ENCODE peak calls at places on chromosome 6, in eight cellular contexts. A is IMR-90, H is K562, V is A549, U is adrenal gland, L is ovary, Q is body of pancreas, O is Peyer's patch. Y is an unnamed sample.

GRCh38 chr6:7587631-7588100 is 2.3 kb upstream of the SNRNP48 start:
- DNase-seq in U (no peak), L (no peak), H (peak), Q (no peak), V (no peak), O (peak), A (peak), Y (no peak)

GRCh38 chr6:81331526-81331925 is 421.0 kb downstream of the TENT5A start:
- DNase-seq in Q (no peak), L (no peak), V (no peak), A (peak), H (no peak), U (no peak), O (no peak), Y (no peak)

GRCh38 chr6:139944131-139944530 is 569.7 kb upstream of the CITED2 start:
- DNase-seq in U (no peak), V (no peak), O (no peak), L (no peak), A (no peak), Q (no peak), H (no peak), Y (no peak)

GRCh38 chr6:170081556-170081955 is 209.3 kb downstream of the DLL1 start:
- DNase-seq in A (no peak), Q (no peak), L (no peak), U (no peak), H (no peak), V (no peak), O (no peak), Y (no peak)

GRCh38 chr6:108163644-108164536 is 1.9 kb upstream of the NR2E1 start:
- DNase-seq in U (no peak), O (no peak), A (no peak), H (no peak), Q (no peak), V (no peak), L (no peak), Y (no peak)

GRCh38 chr6:4925580-4925979 is 78.3 kb downstream of the RPP40 start:
- DNase-seq in U (no peak), Q (no peak), O (no peak), H (no peak), L (no peak), A (no peak), V (no peak), Y (no peak)

GRCh38 chr6:66926060-66926459 is 1219.0 kb upstream of the EYS start:
- DNase-seq in V (no peak), U (peak), H (peak), Q (no peak), L (no peak), O (no peak), A (no peak), Y (peak)

GRCh38 chr6:63819831-63820230 is 184.2 kb downstream of the PHF3 start:
- DNase-seq in H (no peak), L (no peak), Q (no peak), U (no peak), V (no peak), O (no peak), A (peak), Y (no peak)

GRCh38 chr6:153024401-153025017 is 22.0 kb upstream of the MTRF1L start:
- DNase-seq in Q (peak), U (peak), A (peak), H (peak), L (no peak), V (peak), O (peak), Y (no peak)

GRCh38 chr6:119446623-119447008 is 97.1 kb upstream of the MAN1A1 start:
- DNase-seq in H (no peak), Q (peak), O (peak), V (no peak), U (peak), L (no peak), A (peak), Y (no peak)

GRCh38 chr6:163438940-163439335 is 24.4 kb downstream of the QKI start:
- DNase-seq in O (peak), H (peak), V (no peak), Q (peak), A (no peak), U (peak), L (no peak), Y (no peak)

GRCh38 chr6:13434777-13435176 is 52.6 kb downstream of the GFOD1 start:
- DNase-seq in A (no peak), U (no peak), L (no peak), Q (no peak), H (no peak), V (no peak), O (no peak), Y (no peak)

GRCh38 chr6:89410231-89411018 is 1.6 kb downstream of the RRAGD start:
- DNase-seq in V (no peak), O (no peak), L (no peak), U (no peak), H (no peak), Q (no peak), A (no peak), Y (no peak)

GRCh38 chr6:139008117-139008516 is 20.1 kb upstream of the REPS1 start:
- DNase-seq in V (no peak), L (no peak), H (no peak), A (no peak), O (no peak), Q (no peak), U (no peak), Y (no peak)

DNA sequence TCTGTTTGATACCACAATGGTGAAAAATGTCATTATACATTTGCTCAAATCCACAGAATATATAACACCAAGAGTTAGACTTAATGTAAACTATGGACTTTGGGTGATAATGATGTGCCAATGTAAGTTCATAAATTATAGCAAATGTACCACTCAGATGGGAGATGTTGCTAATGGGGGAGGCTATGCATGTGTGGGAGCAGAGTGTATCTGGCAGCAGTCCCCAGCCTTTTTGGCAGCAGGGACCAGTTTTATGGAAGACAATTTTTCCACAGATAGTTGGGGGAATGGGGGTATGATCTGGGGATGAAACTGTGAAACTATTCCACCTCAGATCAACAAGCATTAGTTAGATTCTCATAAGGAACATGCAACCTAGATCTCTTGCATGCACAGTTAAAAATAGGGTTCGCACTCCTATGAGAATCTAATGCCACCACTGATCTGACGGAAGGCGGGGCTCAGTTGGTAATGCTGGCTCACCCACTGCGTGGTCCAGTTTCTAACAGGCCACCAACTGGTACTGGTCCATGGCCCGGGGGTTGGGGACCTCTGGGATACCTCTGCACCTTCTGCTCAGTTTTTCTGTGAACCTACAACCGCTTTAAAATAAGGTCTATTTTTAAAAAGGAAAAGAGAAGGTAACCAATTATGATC is 8.0 kb downstream of the HLA-DQA1 start:
- DNase-seq in V (no peak), L (no peak), H (no peak), A (no peak), U (no peak), O (no peak), Q (no peak), Y (no peak)
- TF ChIP-seq POLR2A in V (no peak), L (no peak), H (no peak), A (no peak), U (no peak), O (no peak), Q (no peak), Y (no peak)

DNA sequence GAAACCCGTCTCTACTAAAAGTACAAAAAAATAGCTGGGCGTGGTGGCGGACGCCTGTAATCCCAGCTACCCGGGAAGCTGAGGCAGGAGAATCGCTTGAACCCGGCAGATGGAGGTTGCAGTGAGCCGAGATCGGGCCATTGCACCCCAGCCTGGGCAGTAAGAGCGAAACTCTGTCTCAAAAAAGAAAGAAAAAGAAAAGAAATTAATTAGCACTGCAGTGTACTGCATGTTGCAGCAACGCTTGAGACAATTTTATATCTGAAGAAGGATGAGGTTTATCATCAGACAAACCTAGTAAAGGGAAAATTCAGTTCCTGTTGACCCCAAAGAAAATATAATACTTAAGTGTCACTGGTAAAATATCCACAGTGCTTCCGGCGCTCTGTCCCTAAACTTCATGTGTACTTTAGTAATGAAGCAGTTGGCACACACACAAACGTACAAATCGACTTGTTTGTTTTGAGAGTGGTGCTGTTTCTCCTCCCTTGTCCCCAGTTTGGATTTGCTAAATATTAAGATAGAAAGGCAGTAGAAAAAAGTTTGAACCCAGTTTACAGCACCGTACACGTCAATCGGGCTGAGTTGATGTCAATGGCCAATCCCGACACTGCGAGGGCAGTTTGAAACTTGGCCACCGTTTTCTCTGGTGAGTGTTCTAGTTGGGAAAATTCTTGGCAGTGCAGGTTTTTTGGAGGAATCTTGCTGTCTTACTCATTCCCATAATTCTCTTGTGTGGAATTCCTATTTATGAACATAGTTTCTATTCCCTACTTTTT is 72.7 kb downstream of the OR2B2 start:
- DNase-seq in H (no peak), A (peak), Q (peak), V (peak), U (peak), O (peak), L (no peak), Y (peak)
- TF ChIP-seq POLR2A in H (peak), A (no peak), Q (no peak), V (no peak), U (no peak), O (peak), L (no peak), Y (no peak)

GRCh38 chr6:36029464-36029863 is 1.9 kb downstream of the MAPK14 start:
- DNase-seq in L (no peak), Q (no peak), U (no peak), V (no peak), H (no peak), A (peak), O (no peak), Y (no peak)

GRCh38 chr6:36027501-36028087 is at the start of gene MAPK14:
- DNase-seq in L (peak), V (peak), A (peak), Q (peak), U (peak), H (peak), O (peak), Y (peak)

GRCh38 chr6:36025932-36026327 is 1.5 kb upstream of the SLC26A8 start:
- DNase-seq in A (peak), L (no peak), O (no peak), H (no peak), U (no peak), V (no peak), Q (no peak), Y (peak)

GRCh38 chr6:36028088-36028886 is 679 bp downstream of the MAPK14 start:
- DNase-seq in A (peak), L (peak), U (peak), O (peak), Q (peak), V (no peak), H (no peak), Y (peak)

GRCh38 chr6:36028887-36029324 is 1.3 kb downstream of the MAPK14 start:
- DNase-seq in V (peak), H (no peak), O (peak), U (peak), L (peak), A (peak), Q (peak), Y (peak)
- TF ChIP-seq POLR2A in V (no peak), H (no peak), O (no peak), U (no peak), L (no peak), A (no peak), Q (no peak), Y (no peak)

GRCh38 chr6:20402181-20403079 is 751 bp downstream of the E2F3 start:
- DNase-seq in O (peak), Q (peak), L (peak), H (peak), V (peak), A (no peak), U (peak), Y (peak)

GRCh38 chr6:20399518-20399917 is 2.2 kb upstream of the E2F3 start:
- DNase-seq in Q (no peak), H (no peak), U (no peak), A (no peak), V (no peak), O (no peak), L (no peak), Y (no peak)

GRCh38 chr6:20400476-20401402 is 940 bp upstream of the E2F3 start:
- DNase-seq in L (peak), H (peak), V (peak), A (no peak), O (peak), Q (peak), U (peak), Y (peak)

GRCh38 chr6:20403080-20403765 is 1.5 kb downstream of the E2F3 start:
- DNase-seq in V (peak), U (peak), L (peak), Q (peak), A (peak), O (peak), H (peak), Y (peak)

GRCh38 chr6:20401403-20402180 is at the start of gene E2F3:
- DNase-seq in Q (peak), U (peak), V (peak), H (peak), O (peak), L (peak), A (peak), Y (peak)
- TF ChIP-seq POLR2A in Q (no peak), U (no peak), V (peak), H (peak), O (peak), L (no peak), A (peak), Y (peak)

GRCh38 chr6:2857580-2858337 is 16.1 kb upstream of the SERPINB1 start:
- DNase-seq in V (peak), O (peak), U (peak), H (peak), L (peak), A (peak), Q (no peak), Y (peak)
- TF ChIP-seq POLR2A in V (no peak), O (no peak), U (no peak), H (peak), L (no peak), A (no peak), Q (no peak), Y (no peak)